ENCODE peak calls at places on chromosomes 2 and 18, in six cellular contexts. Y is H1, G is HepG2, P is GM12891, H is transverse colon, Q is SK-N-SH. O is an unnamed sample.

GRCh38 chr2:228039752-228040534 is 141.5 kb downstream of the SPHKAP start:
- DNase-seq in Y (no peak), G (peak), P (no peak), H (no peak), Q (peak), O (no peak)

GRCh38 chr2:226727251-226727650 is 72.4 kb downstream of the IRS1 start:
- DNase-seq in Y (no peak), G (no peak), P (no peak), H (no peak), Q (no peak), O (no peak)

GRCh38 chr18:25298853-25299274 is 53.1 kb downstream of the ZNF521 start:
- DNase-seq in Y (no peak), G (no peak), P (no peak), H (no peak), Q (no peak), O (no peak)

GRCh38 chr2:78778756-78779510 is 246.6 kb upstream of the REG3G start:
- DNase-seq in Y (no peak), G (no peak), P (no peak), H (no peak), Q (no peak), O (no peak)

GRCh38 chr2:71223767-71224333 is 3.1 kb downstream of the PAIP2B start:
- DNase-seq in Y (no peak), G (peak), P (no peak), H (peak), Q (peak), O (peak)

GRCh38 chr2:176123847-176124273 is 1.3 kb downstream of the HOXD9 start:
- DNase-seq in Y (no peak), G (no peak), P (no peak), H (no peak), Q (no peak), O (no peak)

GRCh38 chr18:50061876-50062517 is 132.9 kb downstream of the MYO5B start:
- DNase-seq in Y (no peak), G (no peak), P (no peak), H (no peak), Q (no peak), O (no peak)

GRCh38 chr2:62526531-62527381 is 20.8 kb upstream of the TMEM17 start:
- DNase-seq in Y (no peak), G (peak), P (no peak), H (no peak), Q (no peak), O (no peak)

GRCh38 chr2:62472321-62472720 is 33.7 kb downstream of the TMEM17 start:
- DNase-seq in Y (no peak), G (no peak), P (no peak), H (no peak), Q (no peak), O (no peak)

GRCh38 chr2:207423886-207424285 is 105.9 kb upstream of the CREB1 start:
- DNase-seq in Y (no peak), G (no peak), P (peak), H (no peak), Q (no peak), O (no peak)

GRCh38 chr2:64657416-64657815 is 3.7 kb upstream of the SERTAD2 start:
- DNase-seq in Y (no peak), G (no peak), P (no peak), H (no peak), Q (no peak), O (no peak)

GRCh38 chr2:70132244-70133126 is 45.2 kb downstream of the PCBP1 start:
- DNase-seq in Y (no peak), G (peak), P (no peak), H (peak), Q (peak), O (peak)

GRCh38 chr2:167857406-167857805 is 390.0 kb downstream of the STK39 start:
- DNase-seq in Y (no peak), G (no peak), P (no peak), H (no peak), Q (no peak), O (no peak)

GRCh38 chr2:71554028-71554705 is 100.8 kb downstream of the DYSF start:
- DNase-seq in Y (no peak), G (no peak), P (no peak), H (no peak), Q (no peak), O (no peak)

GRCh38 chr2:32719933-32720716 is 92.3 kb downstream of the TTC27 start:
- DNase-seq in Y (no peak), G (no peak), P (no peak), H (no peak), Q (no peak), O (no peak)

GRCh38 chr18:51897884-51898283 is 442.1 kb upstream of the DCC start:
- DNase-seq in Y (no peak), G (no peak), P (no peak), H (peak), Q (no peak), O (no peak)

GRCh38 chr2:235940330-235940729 is 227.9 kb downstream of the GBX2 start:
- DNase-seq in Y (no peak), G (no peak), P (no peak), H (peak), Q (peak), O (no peak)

GRCh38 chr2:98043101-98043500 is 43.9 kb upstream of the VWA3B start:
- DNase-seq in Y (no peak), G (no peak), P (no peak), H (no peak), Q (no peak), O (no peak)

GRCh38 chr2:126720647-126721046 is 64.7 kb downstream of the GYPC start:
- DNase-seq in Y (no peak), G (no peak), P (no peak), H (no peak), Q (no peak), O (no peak)

GRCh38 chr2:154963509-154963908 is 265.0 kb downstream of the KCNJ3 start:
- DNase-seq in Y (no peak), G (no peak), P (no peak), H (no peak), Q (no peak), O (no peak)

GRCh38 chr2:1051075-1051474 is 100.4 kb downstream of the SNTG2 start:
- DNase-seq in Y (no peak), G (peak), P (no peak), H (no peak), Q (peak), O (no peak)

GRCh38 chr2:145617906-145618305 is 1098.0 kb upstream of the ZEB2 start:
- DNase-seq in Y (no peak), G (no peak), P (no peak), H (no peak), Q (no peak), O (no peak)

GRCh38 chr2:123953848-123954247 is 71.2 kb upstream of the CNTNAP5 start:
- DNase-seq in Y (no peak), G (no peak), P (no peak), H (no peak), Q (no peak), O (no peak)

GRCh38 chr2:167127135-167127534 is 238.9 kb downstream of the XIRP2 start:
- DNase-seq in Y (no peak), G (peak), P (no peak), H (no peak), Q (no peak), O (no peak)

GRCh38 chr2:235263205-235264120 is 230.4 kb upstream of the AGAP1 start:
- DNase-seq in Y (peak), G (peak), P (no peak), H (peak), Q (peak), O (peak)

GRCh38 chr2:179266271-179266670 is 1.6 kb upstream of the SESTD1 start:
- DNase-seq in Y (no peak), G (no peak), P (no peak), H (no peak), Q (no peak), O (no peak)

DNA sequence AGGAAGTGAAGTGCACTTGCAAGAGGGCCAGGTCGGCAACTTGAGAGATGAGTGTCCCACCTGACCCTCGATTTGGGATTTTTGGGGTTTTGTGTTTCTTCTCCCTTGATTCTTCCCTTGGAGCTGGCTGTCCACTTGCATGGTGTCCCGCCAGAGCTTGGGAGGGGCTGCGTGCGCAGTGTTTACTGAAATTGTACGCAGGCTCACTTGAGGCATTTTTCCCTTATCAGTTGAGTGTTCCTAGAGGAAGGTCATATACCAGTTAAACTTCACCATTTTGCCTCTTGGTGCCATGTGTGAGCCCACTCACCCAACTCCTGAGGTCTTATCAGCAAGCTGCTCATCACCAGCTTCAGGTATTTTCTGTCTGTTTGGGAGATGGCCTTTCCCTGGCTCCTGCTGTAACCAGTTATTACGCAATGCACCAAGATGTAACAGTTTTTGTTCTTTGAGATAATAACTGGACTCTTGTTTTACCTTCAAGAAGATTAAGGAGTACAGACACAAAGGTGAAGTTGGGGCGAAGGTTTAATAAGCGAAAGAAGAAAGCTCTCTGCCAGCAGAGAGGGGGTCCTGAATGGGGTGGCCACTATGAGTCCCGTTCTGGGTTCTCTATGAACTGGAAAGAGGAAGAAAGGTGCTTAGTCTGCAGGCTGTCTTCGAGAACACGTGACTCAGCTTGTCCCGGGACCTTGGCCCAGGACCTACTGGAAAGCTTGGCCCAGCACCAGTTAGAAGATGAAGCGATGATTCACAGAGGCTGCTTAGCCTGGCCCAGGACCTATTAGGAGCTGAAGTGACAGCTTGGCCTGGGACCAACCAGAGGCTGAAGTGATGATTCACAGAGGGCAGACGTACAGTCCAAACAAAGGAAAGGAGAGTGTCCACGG is 21.5 kb upstream of the TXNL4A start:
- DNase-seq in Y (no peak), G (no peak), P (no peak), H (peak), Q (no peak), O (no peak)
- TF ChIP-seq POLR2AphosphoS5 in Y (no peak), G (no peak), P (no peak), H (peak), Q (peak), O (no peak)

GRCh38 chr2:233414273-233414654 is 60.0 kb downstream of the DGKD start:
- DNase-seq in Y (no peak), G (no peak), P (no peak), H (no peak), Q (no peak), O (no peak)

GRCh38 chr2:233413046-233413445 is 58.8 kb downstream of the DGKD start:
- DNase-seq in Y (no peak), G (no peak), P (no peak), H (no peak), Q (no peak), O (no peak)

GRCh38 chr2:233412405-233412804 is 58.1 kb downstream of the DGKD start:
- DNase-seq in Y (no peak), G (no peak), P (no peak), H (no peak), Q (no peak), O (no peak)

GRCh38 chr2:233414777-233415570 is 60.7 kb downstream of the DGKD start:
- DNase-seq in Y (no peak), G (no peak), P (no peak), H (no peak), Q (no peak), O (no peak)

DNA sequence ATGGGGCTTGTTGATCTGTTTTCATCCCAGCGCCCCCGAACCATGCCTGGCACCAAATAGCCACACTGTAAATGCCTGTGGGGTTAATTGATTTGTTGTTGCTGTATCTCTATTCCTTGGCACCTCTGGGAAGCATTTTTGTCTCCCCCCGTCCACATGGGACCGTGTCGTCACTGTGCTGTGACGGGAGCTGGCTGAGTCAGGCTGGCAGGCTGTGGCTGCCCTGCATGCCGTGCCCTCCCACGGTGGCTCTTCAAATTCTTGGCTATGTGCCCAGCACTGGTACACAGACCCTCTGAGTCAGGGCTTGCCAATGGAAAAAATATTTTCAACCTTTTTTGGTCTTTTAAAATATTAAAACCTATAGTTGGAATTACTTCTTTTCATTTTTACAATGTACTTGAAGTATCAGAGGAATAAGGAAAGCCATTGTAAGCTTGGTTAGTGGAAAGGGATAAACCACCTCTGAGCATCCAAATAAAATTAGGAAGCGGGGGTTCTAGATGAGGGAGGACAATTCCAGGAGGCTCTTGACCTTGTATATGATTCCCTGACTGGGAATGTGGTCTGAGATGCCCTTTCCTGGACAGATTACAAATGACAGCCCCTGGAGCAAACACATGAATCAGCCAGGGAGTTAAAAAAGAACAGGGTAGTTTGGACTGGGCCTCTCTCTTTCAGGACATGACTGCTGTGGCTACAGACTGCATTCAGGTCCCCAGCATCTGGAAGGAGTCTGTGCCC is 59.4 kb downstream of the DGKD start:
- DNase-seq in Y (no peak), G (peak), P (no peak), H (no peak), Q (peak), O (no peak)
- TF ChIP-seq POLR2AphosphoS5 in Y (no peak), G (no peak), P (no peak), H (no peak), Q (no peak), O (no peak)

GRCh38 chr18:79645291-79645983 is 34.2 kb upstream of the CTDP1 start:
- DNase-seq in Y (no peak), G (no peak), P (no peak), H (no peak), Q (no peak), O (no peak)
- TF ChIP-seq POLR2AphosphoS5 in Y (no peak), G (no peak), P (no peak), H (no peak), Q (no peak), O (no peak)

GRCh38 chr2:158598856-158599517 is 142.2 kb downstream of the PKP4 start:
- DNase-seq in Y (no peak), G (no peak), P (no peak), H (no peak), Q (peak), O (no peak)

GRCh38 chr2:158600155-158600802 is 143.5 kb downstream of the PKP4 start:
- DNase-seq in Y (no peak), G (no peak), P (no peak), H (peak), Q (no peak), O (peak)

GRCh38 chr2:158599609-158600008 is 142.9 kb downstream of the PKP4 start:
- DNase-seq in Y (no peak), G (no peak), P (no peak), H (no peak), Q (no peak), O (no peak)

GRCh38 chr2:158603205-158603604 is 146.5 kb downstream of the PKP4 start:
- DNase-seq in Y (no peak), G (no peak), P (no peak), H (no peak), Q (no peak), O (no peak)

DNA sequence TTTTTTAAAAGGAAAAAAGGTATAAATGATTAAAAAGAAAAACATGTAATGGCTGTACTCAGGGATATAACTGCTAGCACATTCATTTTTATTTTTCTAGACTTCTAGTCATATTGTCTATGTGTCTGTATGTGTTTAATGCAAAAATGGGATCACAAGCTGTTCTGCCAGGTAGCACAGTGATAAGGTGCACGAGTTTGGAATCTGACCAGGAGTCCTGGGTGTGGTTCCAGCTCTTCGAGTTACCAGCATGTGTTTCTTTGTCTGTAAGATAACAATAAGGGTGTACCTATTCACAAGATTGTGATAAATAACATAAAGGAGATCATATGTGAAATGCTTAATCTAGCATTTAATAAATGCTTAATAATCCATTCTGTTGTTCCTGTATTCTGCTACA is 145.3 kb downstream of the PKP4 start:
- DNase-seq in Y (no peak), G (no peak), P (no peak), H (peak), Q (no peak), O (peak)
- TF ChIP-seq POLR2AphosphoS5 in Y (no peak), G (no peak), P (no peak), H (no peak), Q (no peak), O (no peak)

GRCh38 chr2:56231361-56231760 is 47.6 kb downstream of the CCDC85A start:
- DNase-seq in Y (no peak), G (no peak), P (no peak), H (no peak), Q (no peak), O (no peak)
- TF ChIP-seq POLR2AphosphoS5 in Y (no peak), G (no peak), P (no peak), H (no peak), Q (peak), O (no peak)

DNA sequence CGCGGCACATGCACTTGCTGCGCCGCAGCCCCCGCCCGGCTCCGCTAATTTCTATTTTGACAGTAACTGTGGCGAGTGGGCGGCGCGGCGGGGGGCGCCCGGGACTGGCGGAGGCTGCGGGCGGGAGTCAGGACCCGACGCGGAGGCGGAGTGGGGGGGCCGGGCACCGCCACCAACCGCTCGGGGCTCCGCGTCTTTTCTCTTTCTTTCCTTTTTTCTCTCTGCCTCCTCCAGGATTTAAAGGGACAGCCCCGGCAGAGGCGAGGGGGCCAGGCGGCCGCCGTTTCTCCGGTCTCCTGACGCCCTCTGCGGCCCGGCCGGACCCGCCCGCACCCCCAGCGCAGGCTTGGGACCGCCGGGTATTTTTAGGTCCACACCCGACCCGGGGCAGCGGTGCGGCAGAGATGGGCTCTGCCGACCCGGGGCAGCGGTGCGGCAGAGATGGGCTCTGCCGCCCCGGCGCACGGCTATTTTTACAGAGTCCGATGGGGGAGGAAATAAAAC is 460 bp upstream of the ZBTB7C start:
- DNase-seq in Y (no peak), G (no peak), P (no peak), H (no peak), Q (peak), O (no peak)
- TF ChIP-seq POLR2AphosphoS5 in Y (no peak), G (no peak), P (no peak), H (no peak), Q (no peak), O (no peak)

GRCh38 chr18:55245200-55245599 is 285.9 kb upstream of the CCDC68 start:
- DNase-seq in Y (no peak), G (no peak), P (no peak), H (no peak), Q (no peak), O (no peak)
- TF ChIP-seq POLR2AphosphoS5 in Y (no peak), G (no peak), P (no peak), H (no peak), Q (no peak), O (no peak)

GRCh38 chr2:238286987-238287386 is 1.4 kb downstream of the PER2 start:
- DNase-seq in Y (no peak), G (no peak), P (no peak), H (no peak), Q (no peak), O (peak)

GRCh38 chr2:238288650-238289573 is 502 bp upstream of the PER2 start:
- DNase-seq in Y (peak), G (peak), P (peak), H (peak), Q (peak), O (peak)

GRCh38 chr2:238286551-238286950 is 1.9 kb downstream of the PER2 start:
- DNase-seq in Y (no peak), G (peak), P (no peak), H (peak), Q (no peak), O (peak)

GRCh38 chr2:238289574-238289973 is 1.2 kb upstream of the PER2 start:
- DNase-seq in Y (no peak), G (no peak), P (no peak), H (no peak), Q (no peak), O (no peak)

DNA sequence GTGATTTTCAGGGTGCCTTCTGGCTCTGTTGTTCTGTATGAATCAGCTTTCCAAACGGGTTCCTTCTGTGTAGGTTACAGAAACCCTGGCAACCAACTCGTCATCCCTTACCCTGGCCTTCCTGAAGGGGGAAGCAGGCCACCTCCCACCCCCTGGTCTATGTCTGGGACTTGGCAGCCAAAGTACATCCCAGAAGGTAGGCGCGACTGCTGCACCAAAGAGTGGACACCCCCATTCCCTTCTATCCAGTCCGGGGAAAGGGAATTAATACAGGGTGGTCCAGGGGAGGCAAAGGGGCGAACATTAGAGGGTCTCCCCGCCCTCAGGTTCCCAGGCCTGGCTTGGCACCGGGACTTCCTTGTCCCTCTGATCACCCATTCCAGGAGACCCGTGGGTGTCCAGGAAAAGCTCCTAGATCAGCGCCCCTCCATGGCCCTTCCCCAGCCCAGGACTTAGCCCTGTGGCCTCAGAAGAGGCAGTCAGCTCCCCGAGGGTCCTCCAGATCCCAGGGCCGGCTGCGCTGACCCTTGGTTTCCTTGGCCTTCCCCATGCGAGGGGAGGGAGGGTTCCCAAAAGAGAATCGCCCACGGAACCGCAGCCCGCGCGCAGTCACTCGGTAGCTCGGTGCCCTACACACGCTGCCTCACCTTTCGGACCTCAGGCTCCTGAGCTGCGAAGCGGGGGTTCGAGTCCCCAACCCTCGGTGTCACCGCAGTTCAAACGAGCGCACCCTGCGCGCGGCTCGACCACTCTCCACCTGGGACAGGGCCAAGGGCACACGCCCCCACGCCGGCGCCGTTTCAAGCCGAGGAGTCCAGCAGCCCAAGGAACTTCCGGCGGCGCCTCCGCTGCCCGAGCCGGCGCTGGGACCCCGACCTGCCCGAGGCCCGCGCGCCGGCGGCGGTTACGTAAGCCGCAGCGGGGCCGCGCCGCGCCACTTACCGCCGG is at the start of gene PER2:
- DNase-seq in Y (no peak), G (peak), P (peak), H (peak), Q (peak), O (peak)
- TF ChIP-seq POLR2AphosphoS5 in Y (no peak), G (no peak), P (no peak), H (peak), Q (no peak), O (peak)